ENCODE peak calls at places on chromosome X, in ten cellular contexts. Q, S, U, T, W, Y, F, D, G and O are unnamed samples.
A peak's percentile ranks its signal among the peaks of the same experiment; 100 is the strongest.

GRCh38 chrX:152632445-152633097 is 5.1 kb upstream of the GABRQ start:
- DNase-seq in Q (no peak), S (peak; percentile 12), U (peak; percentile 43), T (peak; percentile 43), W (no peak), Y (peak; percentile 65), F (peak; percentile 27), D (no peak), G (peak; percentile 55), O (no peak)

GRCh38 chrX:78708830-78709229 is 38.7 kb upstream of the LPAR4 start:
- DNase-seq in Q (peak; percentile 4), S (no peak), U (no peak), T (no peak), W (no peak), Y (no peak), F (no peak), D (no peak), G (no peak), O (no peak)

GRCh38 chrX:31232506-31232905 is 160.7 kb upstream of the FTHL17 start:
- DNase-seq in Q (no peak), S (peak; percentile 51), U (no peak), T (no peak), W (no peak), Y (no peak), F (no peak), D (no peak), G (no peak), O (no peak)

GRCh38 chrX:107742754-107743191 is 32.8 kb downstream of the TSC22D3 start:
- DNase-seq in Q (no peak), S (no peak), U (no peak), T (no peak), W (no peak), Y (no peak), F (no peak), D (no peak), G (no peak), O (no peak)

GRCh38 chrX:151726751-151727150 is 7.8 kb upstream of the CNGA2 start:
- DNase-seq in Q (no peak), S (no peak), U (no peak), T (no peak), W (no peak), Y (no peak), F (no peak), D (no peak), G (no peak), O (no peak)

GRCh38 chrX:25144043-25144940 is 128.5 kb upstream of the ARX start:
- DNase-seq in Q (no peak), S (peak; percentile 29), U (peak; percentile 58), T (peak; percentile 50), W (peak; percentile 45), Y (peak; percentile 43), F (peak; percentile 66), D (no peak), G (peak; percentile 67), O (no peak)

GRCh38 chrX:38206036-38206435 is 14.6 kb downstream of the SRPX start:
- DNase-seq in Q (no peak), S (no peak), U (no peak), T (peak; percentile 32), W (no peak), Y (no peak), F (peak; percentile 18), D (no peak), G (no peak), O (no peak)

GRCh38 chrX:69069086-69069445 is 96.2 kb downstream of the PJA1 start:
- DNase-seq in Q (no peak), S (no peak), U (no peak), T (no peak), W (no peak), Y (no peak), F (no peak), D (no peak), G (no peak), O (no peak)

GRCh38 chrX:18951032-18951431 is 32.9 kb downstream of the PHKA2 start:
- DNase-seq in Q (no peak), S (no peak), U (no peak), T (no peak), W (no peak), Y (no peak), F (no peak), D (no peak), G (no peak), O (no peak)

GRCh38 chrX:51742586-51742985 is 656 bp upstream of the GSPT2 start:
- DNase-seq in Q (no peak), S (no peak), U (no peak), T (no peak), W (no peak), Y (no peak), F (no peak), D (peak; percentile 42), G (no peak), O (no peak)

GRCh38 chrX:26511621-26512363 is 295.8 kb downstream of the MAGEB5 start:
- DNase-seq in Q (no peak), S (no peak), U (no peak), T (no peak), W (no peak), Y (no peak), F (no peak), D (no peak), G (no peak), O (no peak)

GRCh38 chrX:3713225-3713936 is at the start of gene PRKX:
- DNase-seq in Q (no peak), S (peak; percentile 74), U (peak; percentile 47), T (peak; percentile 71), W (peak; percentile 57), Y (peak; percentile 51), F (peak; percentile 38), D (peak; percentile 86), G (peak; percentile 52), O (peak; percentile 11)

GRCh38 chrX:63101879-63102620 is 249.1 kb downstream of the SPIN4 start:
- DNase-seq in Q (no peak), S (no peak), U (no peak), T (no peak), W (no peak), Y (no peak), F (no peak), D (no peak), G (no peak), O (no peak)

GRCh38 chrX:83495882-83496281 is 12.2 kb upstream of the POU3F4 start:
- DNase-seq in Q (no peak), S (no peak), U (no peak), T (no peak), W (no peak), Y (no peak), F (no peak), D (no peak), G (no peak), O (no peak)

GRCh38 chrX:21493226-21493850 is 119.1 kb downstream of the CNKSR2 start:
- DNase-seq in Q (no peak), S (no peak), U (peak; percentile 67), T (no peak), W (no peak), Y (no peak), F (peak; percentile 9), D (no peak), G (no peak), O (no peak)

GRCh38 chrX:21487832-21488231 is 113.6 kb downstream of the CNKSR2 start:
- DNase-seq in Q (peak; percentile 47), S (no peak), U (peak; percentile 32), T (no peak), W (no peak), Y (no peak), F (no peak), D (no peak), G (peak; percentile 0), O (no peak)

GRCh38 chrX:21490341-21490740 is 116.1 kb downstream of the CNKSR2 start:
- DNase-seq in Q (no peak), S (no peak), U (peak; percentile 1), T (no peak), W (no peak), Y (no peak), F (no peak), D (no peak), G (no peak), O (no peak)
- TF ChIP-seq CTCF in Q (no peak), S (no peak), U (no peak), T (no peak), W (no peak), Y (no peak), F (no peak), D (no peak), G (no peak), O (no peak)

DNA sequence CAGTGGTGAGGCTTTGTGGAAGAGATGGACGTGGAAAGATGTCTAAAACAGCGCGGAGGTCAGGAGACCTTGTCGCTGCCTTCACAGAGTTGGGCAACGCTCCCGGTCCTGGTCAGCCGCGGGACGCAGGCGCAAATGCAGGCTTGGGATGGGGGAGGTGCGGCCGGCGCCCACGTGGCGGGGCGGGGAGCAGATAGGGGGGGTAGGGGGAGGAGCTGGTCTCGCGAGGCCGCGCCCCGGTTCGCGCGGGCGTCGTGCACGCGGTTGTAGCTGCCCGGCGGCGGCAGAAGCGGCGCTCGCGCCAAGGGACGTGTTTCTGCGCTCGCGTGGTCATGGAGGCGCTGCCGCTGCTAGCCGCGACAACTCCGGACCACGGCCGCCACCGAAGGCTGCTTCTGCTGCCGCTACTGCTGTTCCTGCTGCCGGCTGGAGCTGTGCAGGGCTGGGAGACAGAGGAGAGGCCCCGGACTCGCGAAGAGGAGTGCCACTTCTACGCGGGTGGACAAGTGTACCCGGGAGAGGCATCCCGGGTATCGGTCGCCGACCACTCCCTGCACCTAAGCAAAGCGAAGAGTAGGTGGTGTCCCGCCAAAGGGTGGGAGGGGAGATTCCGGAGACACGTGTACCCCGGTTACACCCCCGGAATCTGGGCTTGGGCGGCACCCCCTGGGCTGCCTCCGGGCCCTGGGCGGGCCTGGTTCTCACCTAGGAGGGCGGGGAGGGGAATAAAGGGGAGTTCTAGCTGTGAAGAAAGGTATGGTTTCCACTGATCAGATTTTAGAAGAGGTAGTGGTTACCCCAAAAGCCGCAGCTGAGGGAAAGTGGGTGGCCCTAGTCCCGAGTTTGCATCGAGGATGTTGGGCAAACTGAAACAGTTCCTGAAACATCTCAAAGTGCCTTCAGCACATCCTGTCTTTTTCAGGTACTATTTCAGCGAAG is at the start of gene PRDX4:
- DNase-seq in Q (peak; percentile 35), S (peak; percentile 86), U (peak; percentile 89), T (peak; percentile 93), W (peak; percentile 87), Y (peak; percentile 79), F (peak; percentile 88), D (peak; percentile 98), G (peak; percentile 93), O (peak; percentile 30)
- TF ChIP-seq CTCF in Q (no peak), S (no peak), U (no peak), T (no peak), W (no peak), Y (no peak), F (no peak), D (peak; percentile 11), G (no peak), O (no peak)

GRCh38 chrX:118459494-118459893 is 36.1 kb upstream of the DOCK11 start:
- DNase-seq in Q (peak; percentile 9), S (peak; percentile 45), U (peak; percentile 40), T (no peak), W (no peak), Y (peak; percentile 4), F (peak; percentile 66), D (no peak), G (peak; percentile 66), O (no peak)
- TF ChIP-seq CTCF in Q (peak; percentile 74), S (peak; percentile 78), U (peak; percentile 51), T (peak; percentile 27), W (peak; percentile 49), Y (peak; percentile 17), F (peak; percentile 65), D (peak; percentile 75), G (peak; percentile 52), O (peak; percentile 46)

DNA sequence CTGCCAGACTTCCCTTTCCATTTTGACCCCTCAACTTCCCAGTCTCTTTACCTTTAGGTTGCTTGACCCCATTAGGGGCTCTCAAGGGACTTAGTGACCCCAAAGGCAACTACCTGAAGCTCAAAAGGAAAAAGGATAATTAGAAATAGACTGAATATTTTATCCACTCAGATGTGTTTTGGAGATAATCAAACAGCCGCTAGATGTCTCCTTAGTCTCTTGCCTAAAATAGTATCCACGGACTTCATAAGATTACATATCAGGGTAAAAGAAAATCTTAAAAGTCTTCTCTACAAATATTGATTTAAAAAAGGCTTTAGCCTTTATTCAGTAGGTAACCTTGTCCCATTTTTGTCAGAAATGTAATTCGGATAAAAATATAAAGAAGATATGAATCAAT is 21.0 kb upstream of the RHOXF2 start:
- DNase-seq in Q (no peak), S (no peak), U (no peak), T (no peak), W (no peak), Y (no peak), F (no peak), D (no peak), G (no peak), O (no peak)
- TF ChIP-seq CTCF in Q (no peak), S (no peak), U (no peak), T (no peak), W (no peak), Y (no peak), F (no peak), D (no peak), G (no peak), O (no peak)